ENCODE peak calls at places on chromosome 16, in four cellular contexts. One of them, this sample, is unnamed.
A peak's percentile ranks its signal among the peaks of the same experiment; 100 is the strongest.

GRCh38 chr16:88910284-88911147 is 44.1 kb upstream of the PABPN1L start:
- DNase-seq in HepG2: no peak
- DNase-seq in GM23338: no peak
- DNase-seq in H1: no peak
- DNase-seq in this sample: no peak

GRCh38 chr16:50573947-50574751 is 26.0 kb downstream of the NKD1 start:
- DNase-seq in GM23338: no peak
- DNase-seq in HepG2: no peak
- DNase-seq in H1: no peak
- DNase-seq in this sample: no peak

GRCh38 chr16:71927383-71927782 is 32.1 kb downstream of the IST1 start:
- DNase-seq in GM23338: no peak
- DNase-seq in HepG2: no peak
- DNase-seq in H1: no peak
- DNase-seq in this sample: peak; percentile 20

GRCh38 chr16:88686439-88687253 is at the start of gene SNAI3:
- DNase-seq in HepG2: peak; percentile 76
- DNase-seq in GM23338: peak; percentile 96
- DNase-seq in H1: peak; percentile 98
- DNase-seq in this sample: no peak

GRCh38 chr16:48318630-48319029 is 66.6 kb downstream of the SIAH1 start:
- DNase-seq in HepG2: no peak
- DNase-seq in GM23338: peak; percentile 78
- DNase-seq in H1: no peak
- DNase-seq in this sample: no peak

GRCh38 chr16:56306690-56307533 is 115.6 kb downstream of the GNAO1 start:
- DNase-seq in GM23338: no peak
- DNase-seq in H1: no peak
- DNase-seq in HepG2: no peak
- DNase-seq in this sample: no peak

GRCh38 chr16:84851192-84852127 is 31.7 kb downstream of the CRISPLD2 start:
- DNase-seq in GM23338: no peak
- DNase-seq in HepG2: peak; percentile 94
- DNase-seq in H1: no peak
- DNase-seq in this sample: no peak

GRCh38 chr16:68259421-68259820 is 4.9 kb upstream of the SLC7A6 start:
- DNase-seq in HepG2: no peak
- DNase-seq in GM23338: no peak
- DNase-seq in H1: no peak
- DNase-seq in this sample: no peak

GRCh38 chr16:84806890-84807258 is 12.9 kb upstream of the CRISPLD2 start:
- DNase-seq in HepG2: no peak
- DNase-seq in H1: no peak
- DNase-seq in GM23338: no peak
- DNase-seq in this sample: no peak

GRCh38 chr16:67651039-67651438 is 6.1 kb downstream of the CARMIL2 start:
- DNase-seq in HepG2: no peak
- DNase-seq in GM23338: no peak
- DNase-seq in H1: no peak
- DNase-seq in this sample: no peak

DNA sequence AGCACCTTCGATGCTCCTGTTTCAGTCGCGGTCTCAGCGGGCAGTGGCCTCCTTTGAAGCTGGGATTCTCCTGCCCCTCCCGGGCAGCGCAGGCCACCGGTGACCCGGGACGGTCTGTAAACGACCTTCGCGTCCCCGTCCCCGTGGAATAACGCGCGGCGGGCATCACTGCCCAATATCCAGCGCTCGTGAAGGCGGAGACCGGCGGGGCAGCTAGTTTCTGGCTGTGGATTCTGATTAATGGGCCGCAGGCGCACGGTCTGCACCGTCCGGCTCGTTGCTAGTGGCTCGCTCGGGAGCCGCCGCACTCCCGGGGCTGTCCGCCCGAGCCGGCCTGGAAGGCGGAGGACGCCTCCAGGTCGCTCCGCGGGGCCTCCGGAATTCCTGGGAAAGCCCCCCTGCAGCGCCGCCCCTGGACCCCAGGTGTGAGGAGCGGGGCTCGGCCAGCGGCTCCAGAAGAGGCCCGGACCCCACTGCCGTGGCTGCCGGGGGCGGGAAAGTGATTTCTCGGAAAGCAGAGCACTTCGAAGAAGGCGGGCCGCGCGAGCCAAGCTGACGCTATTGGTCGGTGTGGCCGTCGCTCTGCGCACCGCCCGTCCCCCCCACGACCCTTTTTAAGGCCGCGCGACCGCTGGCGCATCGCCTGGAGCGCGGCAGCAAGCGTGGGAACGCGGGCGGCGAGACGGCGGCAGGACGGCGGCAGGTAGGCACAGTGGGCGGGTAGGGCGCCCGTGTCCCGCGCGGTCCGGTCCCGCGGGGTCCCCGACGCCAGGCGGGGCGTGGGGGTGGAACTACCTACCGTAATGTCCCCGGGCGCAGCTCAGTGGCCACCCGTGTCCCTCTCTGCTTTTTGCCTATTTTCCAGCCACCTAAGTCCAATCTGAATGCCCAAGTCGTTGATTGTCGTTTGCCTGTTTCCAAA is at the start of gene IRF8:
- DNase-seq in GM23338: peak; percentile 80
- DNase-seq in H1: peak; percentile 84
- DNase-seq in HepG2: no peak
- DNase-seq in this sample: no peak
- TF ChIP-seq EZH2 in GM23338: peak; percentile 19
- TF ChIP-seq EZH2 in H1: peak; percentile 69
- TF ChIP-seq EZH2 in HepG2: peak; percentile 97
- TF ChIP-seq EZH2 in this sample: no peak

GRCh38 chr16:81494888-81495287 is 50.3 kb downstream of the CMIP start:
- DNase-seq in H1: no peak
- DNase-seq in GM23338: no peak
- DNase-seq in HepG2: no peak
- DNase-seq in this sample: no peak

GRCh38 chr16:81496742-81497141 is 52.1 kb downstream of the CMIP start:
- DNase-seq in HepG2: no peak
- DNase-seq in H1: no peak
- DNase-seq in GM23338: no peak
- DNase-seq in this sample: no peak

GRCh38 chr16:81493755-81494433 is 49.3 kb downstream of the CMIP start:
- DNase-seq in H1: no peak
- DNase-seq in HepG2: peak; percentile 57
- DNase-seq in GM23338: no peak
- DNase-seq in this sample: no peak

GRCh38 chr16:81494434-81494806 is 49.8 kb downstream of the CMIP start:
- DNase-seq in GM23338: no peak
- DNase-seq in H1: no peak
- DNase-seq in HepG2: no peak
- DNase-seq in this sample: no peak

DNA sequence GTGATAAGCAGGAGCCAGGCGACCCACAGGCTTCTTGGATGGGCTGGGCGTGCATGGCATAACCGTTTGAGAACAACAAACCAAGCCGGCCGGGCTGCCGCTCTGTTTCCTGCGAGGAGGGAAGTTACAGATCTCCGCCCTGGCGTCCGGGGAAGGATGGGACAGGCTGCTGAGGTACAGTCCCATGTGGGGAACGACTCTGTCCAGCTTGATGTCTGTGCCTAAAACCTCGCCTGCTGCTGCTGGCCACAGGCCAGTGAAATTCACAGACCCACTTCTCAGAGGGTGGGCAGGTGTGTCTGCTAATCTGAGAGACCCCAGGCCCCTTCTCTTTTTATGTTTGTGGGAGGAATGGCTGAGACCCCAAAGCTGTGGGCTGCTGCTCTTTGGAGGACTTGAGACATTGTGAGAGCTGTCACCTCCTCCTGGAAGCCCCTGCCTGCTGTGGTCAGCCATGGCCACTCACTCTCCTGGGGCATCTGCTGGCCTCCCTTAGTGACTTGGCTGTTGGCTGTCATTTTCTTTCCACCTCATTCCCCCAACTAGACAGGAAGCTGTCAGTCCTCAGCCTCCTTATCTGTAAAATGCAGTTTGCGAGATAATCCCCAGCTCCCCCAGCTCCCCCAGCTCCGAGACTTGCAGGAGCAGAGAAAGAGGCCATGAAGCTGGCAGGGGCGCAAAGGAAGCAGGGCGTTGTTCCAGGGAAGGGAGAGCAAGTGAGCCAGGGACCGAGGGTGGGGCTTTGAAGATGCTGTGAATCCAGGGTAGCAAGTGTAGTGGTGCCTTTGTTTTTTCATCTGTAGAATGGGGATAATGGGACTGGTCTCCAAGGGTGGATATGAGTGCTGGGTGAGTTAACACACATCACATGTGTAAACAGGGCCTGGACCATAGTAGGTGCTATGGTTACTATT is 51.0 kb downstream of the CMIP start:
- DNase-seq in HepG2: no peak
- DNase-seq in GM23338: no peak
- DNase-seq in H1: no peak
- DNase-seq in this sample: no peak
- TF ChIP-seq POLR2AphosphoS5 in HepG2: no peak
- TF ChIP-seq POLR2AphosphoS5 in GM23338: no peak
- TF ChIP-seq POLR2AphosphoS5 in H1: no peak
- TF ChIP-seq POLR2AphosphoS5 in this sample: no peak

GRCh38 chr16:23836404-23837291 is 865 bp downstream of the PRKCB start:
- DNase-seq in GM23338: peak; percentile 68
- DNase-seq in H1: peak; percentile 84
- DNase-seq in HepG2: no peak
- DNase-seq in this sample: no peak
- TF ChIP-seq EZH2 in GM23338: no peak
- TF ChIP-seq EZH2 in H1: peak; percentile 24
- TF ChIP-seq EZH2 in HepG2: no peak
- TF ChIP-seq EZH2 in this sample: no peak

DNA sequence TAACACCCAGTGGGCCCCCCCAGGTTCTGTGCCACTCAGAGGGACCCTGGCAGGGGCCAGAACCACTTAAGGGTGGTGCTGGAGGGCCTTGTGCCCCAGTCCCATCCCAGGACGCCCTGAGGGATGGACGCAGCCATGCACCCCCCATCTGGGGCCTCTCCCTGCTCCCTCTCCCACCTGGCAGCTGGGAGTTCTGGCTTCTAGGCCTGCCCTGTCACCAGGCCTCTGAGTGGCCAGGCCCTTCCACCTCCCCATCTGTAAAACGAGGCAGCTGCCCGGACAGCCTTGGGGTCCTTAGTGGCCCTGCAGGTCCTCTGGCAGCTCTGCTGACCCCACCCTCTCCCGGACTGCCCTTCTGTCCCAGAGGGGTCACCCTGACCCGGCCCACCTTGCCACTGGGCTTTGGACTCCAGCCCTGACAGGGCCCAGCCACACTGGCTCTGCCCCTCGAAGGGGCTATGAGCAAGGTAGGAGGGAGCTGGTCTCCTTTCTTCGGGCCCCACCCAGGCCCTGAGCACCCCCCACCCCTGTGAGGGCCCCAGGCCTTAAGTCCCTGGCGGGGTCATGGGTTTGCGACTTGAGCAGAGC is 12.3 kb downstream of the PAM16 start:
- DNase-seq in H1: no peak
- DNase-seq in HepG2: no peak
- DNase-seq in GM23338: no peak
- DNase-seq in this sample: no peak
- TF ChIP-seq POLR2AphosphoS5 in H1: no peak
- TF ChIP-seq POLR2AphosphoS5 in HepG2: no peak
- TF ChIP-seq POLR2AphosphoS5 in GM23338: no peak
- TF ChIP-seq POLR2AphosphoS5 in this sample: peak; percentile 47

DNA sequence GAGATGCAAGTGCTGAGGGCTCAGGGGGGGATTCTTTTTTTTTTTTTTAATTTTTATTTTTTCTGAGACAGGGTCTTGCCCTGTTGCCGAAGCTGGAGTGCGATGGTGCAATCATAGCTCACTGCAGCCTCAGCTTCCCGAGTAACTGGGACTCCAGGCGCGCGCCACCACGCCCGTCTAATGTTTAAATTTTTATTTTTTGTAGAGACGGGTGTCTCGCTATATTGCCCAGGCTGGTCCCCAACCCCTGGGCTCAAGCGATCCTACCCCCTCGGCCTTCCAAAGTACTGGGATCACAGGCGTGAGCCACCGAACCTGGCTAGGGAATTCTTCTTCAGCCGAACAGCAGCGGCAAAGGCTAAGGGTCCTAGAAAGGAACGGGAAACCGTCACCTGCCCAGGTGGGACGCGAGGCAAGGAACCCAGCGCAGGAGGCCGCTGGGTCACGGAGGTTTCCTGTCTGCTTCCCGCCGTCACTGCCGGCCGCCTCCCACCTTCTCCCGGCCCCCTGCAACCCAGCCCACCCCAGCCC is 13.3 kb upstream of the OR1F1 start:
- DNase-seq in GM23338: peak; percentile 56
- DNase-seq in H1: no peak
- DNase-seq in HepG2: no peak
- DNase-seq in this sample: no peak
- TF ChIP-seq EZH2 in GM23338: no peak
- TF ChIP-seq EZH2 in H1: no peak
- TF ChIP-seq EZH2 in HepG2: no peak
- TF ChIP-seq EZH2 in this sample: no peak